ENCODE peak calls at places on chromosomes 11 and 22, in four cellular contexts. G is renal cortical epithelial cell; C is stimulated activated CD8-positive, alpha-beta memory T cell treated with anti-CD3 and anti-CD28 coated beads, Interleukin-7, amount 100 ng/mL, for 1 hour; F is non-pigmented ciliary epithelial cell. U is an unnamed sample.

GRCh38 chr22:41539146-41540005 is 4.9 kb downstream of the POLR3H start:
- DNase-seq in G (peak), C (no peak), F (no peak), U (no peak)

GRCh38 chr22:19173047-19174035 is 5.2 kb downstream of the SLC25A1 start:
- DNase-seq in G (no peak), C (no peak), F (no peak), U (no peak)

GRCh38 chr11:118622376-118623290 is 15.2 kb downstream of the PHLDB1 start:
- DNase-seq in G (peak), C (no peak), F (no peak), U (peak)

GRCh38 chr11:561148-562003 is 606 bp downstream of the RASSF7 start:
- DNase-seq in G (peak), C (no peak), F (no peak), U (peak)

GRCh38 chr11:115418626-115419025 is 85.6 kb downstream of the CADM1 start:
- DNase-seq in G (no peak), C (no peak), F (no peak), U (no peak)

GRCh38 chr11:66749091-66749490 is 20.1 kb upstream of the SPTBN2 start:
- DNase-seq in G (no peak), C (no peak), F (no peak), U (no peak)

GRCh38 chr11:8777907-8778767 is 95.5 kb downstream of the RPL27A start:
- DNase-seq in G (peak), C (no peak), F (no peak), U (no peak)

GRCh38 chr11:57913713-57914704 is 109.7 kb upstream of the OR9Q1 start:
- DNase-seq in G (no peak), C (no peak), F (no peak), U (peak)

GRCh38 chr11:111001986-111002616 is 243.4 kb upstream of the POU2AF2 start:
- DNase-seq in G (peak), C (no peak), F (peak), U (peak)